ENCODE peak calls at places on chromosomes 3 and 15, in six cellular contexts. M is 8988T; X is tibial artery; D is central memory CD8-positive, alpha-beta T cell; Y is OCI-LY7; O is T-helper 1 cell. Z is an unnamed sample.

GRCh38 chr15:49301562-49301961 is 121.5 kb upstream of the FGF7 start:
- DNase-seq in O (no peak), Y (no peak), M (no peak), X (no peak), D (no peak), Z (no peak)

GRCh38 chr3:89679686-89680085 is 572.3 kb downstream of the EPHA3 start:
- DNase-seq in O (no peak), M (no peak), Y (no peak), X (no peak), D (no peak), Z (no peak)

GRCh38 chr15:39969871-39970270 is 36.0 kb downstream of the EIF2AK4 start:
- DNase-seq in M (no peak), Y (no peak), O (no peak), X (peak), D (no peak), Z (peak)

GRCh38 chr15:88454231-88454630 is 13.0 kb downstream of the MRPL46 start:
- DNase-seq in O (no peak), Y (no peak), M (no peak), X (no peak), D (no peak), Z (no peak)

GRCh38 chr3:14863324-14864100 is 44.8 kb downstream of the FGD5 start:
- DNase-seq in D (no peak), X (peak), O (no peak), M (no peak), Y (no peak), Z (no peak)

GRCh38 chr15:44545934-44546802 is 9.2 kb downstream of the EIF3J start:
- DNase-seq in X (no peak), Y (peak), D (no peak), M (no peak), O (peak), Z (no peak)

GRCh38 chr3:185824467-185825378 is at the start of gene IGF2BP2:
- DNase-seq in D (no peak), X (peak), Y (peak), M (peak), O (peak), Z (peak)

GRCh38 chr15:42220216-42220615 is 12.1 kb upstream of the VPS39 start:
- DNase-seq in O (no peak), Y (no peak), M (no peak), D (no peak), X (no peak), Z (no peak)

GRCh38 chr15:63372018-63372705 is 9.5 kb downstream of the CA12 start:
- DNase-seq in D (no peak), M (no peak), O (peak), Y (no peak), X (peak), Z (no peak)

GRCh38 chr3:79846148-79846933 is 78.5 kb upstream of the ROBO1 start:
- DNase-seq in M (no peak), O (no peak), Y (peak), D (no peak), X (no peak), Z (no peak)

GRCh38 chr15:90095521-90095959 is 6.7 kb downstream of the IDH2 start:
- DNase-seq in X (no peak), D (no peak), Y (peak), O (peak), M (no peak), Z (no peak)

GRCh38 chr3:39101022-39101689 is 6.3 kb downstream of the GORASP1 start:
- DNase-seq in D (no peak), Y (peak), M (peak), O (peak), X (no peak), Z (no peak)

GRCh38 chr15:76187151-76187550 is 124.1 kb downstream of the ETFA start:
- DNase-seq in O (no peak), D (no peak), M (no peak), X (no peak), Y (no peak), Z (no peak)

GRCh38 chr3:188584958-188585689 is 431.2 kb downstream of the LPP start:
- DNase-seq in D (no peak), M (no peak), Y (peak), X (no peak), O (peak), Z (no peak)

GRCh38 chr15:90358124-90359033 is 6.3 kb downstream of the ZNF774 start:
- DNase-seq in X (no peak), Y (no peak), M (no peak), O (no peak), D (no peak), Z (no peak)

GRCh38 chr3:169634618-169635236 is 28.8 kb downstream of the MECOM start:
- DNase-seq in O (no peak), X (no peak), D (no peak), Y (no peak), M (no peak), Z (no peak)

GRCh38 chr3:96416549-96417255 is 397.7 kb upstream of the EPHA6 start:
- DNase-seq in O (no peak), M (no peak), Y (no peak), D (no peak), X (no peak), Z (no peak)

GRCh38 chr3:62950227-62950626 is 75.0 kb upstream of the CADPS start:
- DNase-seq in O (no peak), Y (no peak), X (no peak), M (no peak), D (no peak), Z (no peak)

GRCh38 chr15:39431371-39431770 is 149.5 kb upstream of the THBS1 start:
- DNase-seq in X (no peak), D (no peak), M (no peak), Y (no peak), O (no peak), Z (no peak)